ENCODE peak calls at places on chromosomes 2 and 18, in ten cellular contexts. G, W, S, E, V, X, A, I, Z and U are unnamed samples.

GRCh38 chr2:15494877-15495276 is 66.3 kb downstream of the NBAS start:
- DNase-seq in G (no peak), W (no peak), S (no peak), E (no peak), V (no peak), X (no peak), A (no peak), I (no peak), Z (no peak), U (no peak)

GRCh38 chr2:138058427-138058826 is 94.2 kb downstream of the HNMT start:
- DNase-seq in G (no peak), W (no peak), S (no peak), E (peak; percentile 13), V (no peak), X (no peak), A (no peak), I (no peak), Z (no peak), U (no peak)

GRCh38 chr18:3262234-3263171 is 570 bp downstream of the MYL12B start:
- DNase-seq in G (no peak), W (no peak), S (peak; percentile 91), E (no peak), V (no peak), X (no peak), A (no peak), I (no peak), Z (no peak), U (no peak)

GRCh38 chr2:166173263-166173662 is 45.4 kb upstream of the SCN1A start:
- DNase-seq in G (no peak), W (no peak), S (no peak), E (no peak), V (no peak), X (no peak), A (no peak), I (no peak), Z (no peak), U (no peak)

GRCh38 chr2:166404831-166405568 is 29.3 kb upstream of the SCN9A start:
- DNase-seq in G (no peak), W (no peak), S (no peak), E (no peak), V (no peak), X (no peak), A (no peak), I (no peak), Z (no peak), U (no peak)

GRCh38 chr2:150046211-150046610 is 441.3 kb downstream of the RND3 start:
- DNase-seq in G (no peak), W (no peak), S (no peak), E (no peak), V (no peak), X (no peak), A (no peak), I (no peak), Z (no peak), U (no peak)

GRCh38 chr2:225493420-225494099 is 94.0 kb downstream of the NYAP2 start:
- DNase-seq in G (no peak), W (no peak), S (no peak), E (no peak), V (no peak), X (no peak), A (no peak), I (no peak), Z (no peak), U (no peak)

GRCh38 chr2:204731996-204732395 is 186.7 kb downstream of the PARD3B start:
- DNase-seq in G (no peak), W (no peak), S (no peak), E (no peak), V (no peak), X (no peak), A (no peak), I (no peak), Z (no peak), U (no peak)

GRCh38 chr2:40218679-40219078 is 233.2 kb downstream of the SLC8A1 start:
- DNase-seq in G (no peak), W (no peak), S (no peak), E (no peak), V (peak; percentile 74), X (peak; percentile 43), A (no peak), I (peak; percentile 32), Z (no peak), U (no peak)

GRCh38 chr2:207161724-207162123 is 4.0 kb downstream of the KLF7 start:
- DNase-seq in G (no peak), W (no peak), S (no peak), E (no peak), V (no peak), X (no peak), A (no peak), I (no peak), Z (no peak), U (no peak)

GRCh38 chr2:207160115-207160514 is 5.6 kb downstream of the KLF7 start:
- DNase-seq in G (no peak), W (no peak), S (no peak), E (no peak), V (no peak), X (no peak), A (no peak), I (no peak), Z (no peak), U (no peak)

GRCh38 chr2:207162319-207162718 is 3.4 kb downstream of the KLF7 start:
- DNase-seq in G (no peak), W (no peak), S (no peak), E (no peak), V (no peak), X (no peak), A (no peak), I (no peak), Z (no peak), U (no peak)

GRCh38 chr2:207163053-207163814 is 2.5 kb downstream of the KLF7 start:
- DNase-seq in G (peak; percentile 69), W (no peak), S (no peak), E (peak; percentile 75), V (no peak), X (peak; percentile 17), A (peak; percentile 74), I (peak; percentile 77), Z (peak; percentile 79), U (no peak)

DNA sequence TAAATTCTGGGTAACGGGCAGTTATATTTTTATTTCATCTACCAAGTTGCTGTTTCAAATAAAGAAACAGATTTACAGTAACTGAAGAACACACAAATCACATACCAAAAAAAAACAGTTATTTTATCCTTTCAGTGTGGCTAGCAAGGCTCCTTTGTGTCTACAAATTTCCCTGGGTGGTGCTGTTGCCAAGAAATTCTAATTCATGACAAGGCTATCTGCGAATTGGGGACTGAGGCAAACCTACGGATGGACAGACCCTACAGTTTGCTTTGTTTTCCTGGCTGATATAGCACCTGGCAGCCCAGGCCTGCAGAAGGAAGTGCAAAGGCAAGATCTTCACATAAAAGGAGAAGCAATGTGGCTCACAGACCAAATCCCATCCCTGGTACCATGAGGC is 4.5 kb downstream of the KLF7 start:
- DNase-seq in G (no peak), W (no peak), S (no peak), E (no peak), V (no peak), X (no peak), A (no peak), I (no peak), Z (no peak), U (no peak)
- H3K4me1 ChIP-seq in G (peaks cover 53% of the 10 kb centered on the region), W (peaks cover 68% of the 10 kb centered on the region), S (peaks cover 67% of the 10 kb centered on the region), E (peaks cover 40% of the 10 kb centered on the region), V (peaks cover 66% of the 10 kb centered on the region), X (peaks cover 42% of the 10 kb centered on the region), A (peaks cover 19% of the 10 kb centered on the region), I (peaks cover 11% of the 10 kb centered on the region), Z (no peaks in the 10 kb centered on the region), U (peaks cover 40% of the 10 kb centered on the region)

DNA sequence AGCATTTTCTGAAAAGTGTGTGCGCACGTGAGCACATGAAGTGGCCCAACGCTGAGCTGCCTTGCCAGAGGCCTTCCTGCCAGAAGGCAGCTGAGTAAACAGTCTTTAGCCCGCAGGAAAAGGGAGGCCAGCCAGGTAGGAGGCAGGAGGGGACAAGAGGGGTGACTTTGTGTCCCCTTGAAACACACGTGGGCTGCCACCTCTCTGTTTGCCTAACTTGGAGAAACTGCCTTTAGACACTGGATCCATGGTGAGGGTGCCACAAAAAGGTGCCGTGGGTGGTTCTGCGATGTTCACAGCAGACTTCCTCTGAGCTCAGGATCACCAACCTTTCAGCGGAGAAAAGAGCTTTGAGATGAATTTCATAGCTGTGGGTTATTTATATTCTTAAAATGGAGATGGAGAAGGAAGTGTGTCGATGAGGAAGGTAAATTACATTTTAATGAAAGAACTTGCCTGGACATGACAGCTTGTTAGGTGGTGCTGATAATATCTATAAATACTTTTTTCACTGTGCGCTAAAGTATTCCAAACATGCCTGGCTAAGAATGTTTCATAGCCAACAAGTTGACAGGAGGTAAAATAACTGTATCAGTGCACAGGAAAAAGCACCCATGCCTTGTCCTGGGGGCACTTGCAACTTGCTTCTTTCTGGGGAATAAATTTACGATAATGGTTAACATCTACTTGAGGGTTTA is 36.6 kb upstream of the ASB1 start:
- DNase-seq in G (no peak), W (no peak), S (no peak), E (no peak), V (no peak), X (no peak), A (no peak), I (peak; percentile 64), Z (peak; percentile 90), U (no peak)
- TF ChIP-seq POLR2AphosphoS5 in G (no peak), W (no peak), S (peak; percentile 56), E (no peak), V (no peak), X (no peak), A (no peak), I (no peak), Z (peak; percentile 92), U (no peak)

DNA sequence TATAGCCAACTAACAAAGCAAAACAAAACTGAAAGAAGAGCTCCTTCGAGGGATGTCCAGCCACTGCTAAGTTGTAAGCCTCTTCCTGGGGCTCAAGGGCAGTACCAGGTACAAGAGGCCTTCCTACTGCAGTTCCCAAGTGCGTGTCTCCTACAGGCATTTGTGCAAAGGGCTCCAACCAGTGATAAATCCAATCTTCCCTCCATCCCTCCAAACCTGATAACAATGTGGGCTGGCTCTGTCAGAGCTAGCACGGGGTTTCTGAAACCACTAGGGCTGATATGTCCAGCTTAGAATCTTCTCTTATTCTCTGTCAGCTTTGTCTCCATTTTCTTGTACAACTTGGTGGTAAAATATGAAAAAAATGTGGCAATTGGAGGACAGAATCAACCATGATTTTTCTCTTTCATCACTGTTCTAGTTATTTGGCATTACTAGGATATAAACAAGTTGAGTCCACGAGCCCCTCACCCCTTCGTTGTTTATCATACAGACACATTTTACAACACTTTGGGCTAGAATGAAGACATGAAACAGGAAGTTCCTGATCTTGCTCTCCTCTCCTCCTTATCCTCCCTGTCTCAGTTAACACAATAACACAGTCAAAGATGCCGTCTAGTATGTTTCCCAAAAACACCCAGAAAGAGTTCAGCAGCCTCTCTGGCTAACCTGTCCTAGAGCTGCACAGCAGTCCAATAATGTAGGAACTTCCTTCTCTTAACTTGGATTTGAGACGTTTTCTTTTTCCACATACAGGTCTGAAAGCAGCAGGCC is 35.4 kb upstream of the WIPF1 start:
- DNase-seq in G (no peak), W (no peak), S (no peak), E (no peak), V (no peak), X (no peak), A (no peak), I (no peak), Z (no peak), U (no peak)
- H3K27ac ChIP-seq in G (peak overlapping the region; percentile 79), W (peak overlapping the region; percentile 89), S (peak overlapping the region; percentile 82), E (no peak overlapping the region), V (peak overlapping the region; percentile 71), X (peak overlapping the region; percentile 72), A (no peak overlapping the region), I (peak overlapping the region; percentile 88), Z (no peak overlapping the region), U (no peak overlapping the region)

GRCh38 chr2:207126724-207127314 is 38.9 kb downstream of the KLF7 start:
- DNase-seq in G (no peak), W (no peak), S (no peak), E (peak; percentile 18), V (no peak), X (no peak), A (no peak), I (no peak), Z (no peak), U (no peak)
- H3K4me1 ChIP-seq in G (peaks cover 15% of the 10 kb centered on the region), W (peaks cover 44% of the 10 kb centered on the region), S (peaks cover 48% of the 10 kb centered on the region), E (peaks cover 9% of the 10 kb centered on the region), V (peaks cover 73% of the 10 kb centered on the region), X (peaks cover 13% of the 10 kb centered on the region), A (peaks cover 20% of the 10 kb centered on the region), I (peaks cover 2% of the 10 kb centered on the region), Z (no peaks in the 10 kb centered on the region), U (no peaks in the 10 kb centered on the region)